ENCODE peak calls at places on chromosome 1, in ten cellular contexts. K is right atrium auricular region, Z is colonic mucosa, R is IMR-90, E is mammary epithelial cell, O is uterus, C is PC-3, X is keratinocyte, N is body of pancreas, Y is ovary. L is an unnamed sample.

GRCh38 chr1:1210726-1211540 is 3.0 kb downstream of the TNFRSF4 start:
- DNase-seq in R (no peak), O (no peak), X (no peak), N (no peak), E (no peak), Y (no peak), C (no peak), K (no peak), Z (no peak), L (no peak)

GRCh38 chr1:39639333-39640130 is at the start of gene HEYL:
- DNase-seq in N (peak), K (peak), X (no peak), C (no peak), Y (peak), O (peak), Z (peak), R (peak), E (no peak), L (no peak)

GRCh38 chr1:7554343-7555270 is 216.5 kb upstream of the VAMP3 start:
- DNase-seq in O (no peak), K (no peak), Z (no peak), Y (no peak), N (no peak), X (no peak), E (no peak), R (no peak), C (no peak), L (no peak)

GRCh38 chr1:221706862-221707582 is 34.9 kb downstream of the DUSP10 start:
- DNase-seq in E (no peak), N (no peak), Z (no peak), C (no peak), R (no peak), K (no peak), Y (no peak), X (no peak), O (peak), L (no peak)

GRCh38 chr1:51621161-51621560 is 4.3 kb downstream of the OSBPL9 start:
- DNase-seq in Z (no peak), C (no peak), Y (no peak), X (no peak), R (no peak), K (no peak), N (no peak), E (no peak), O (no peak), L (no peak)

GRCh38 chr1:173048629-173049326 is 2.0 kb downstream of the TNFSF18 start:
- DNase-seq in C (peak), O (no peak), R (peak), N (no peak), Y (no peak), E (peak), Z (no peak), K (no peak), X (no peak), L (no peak)

GRCh38 chr1:207797229-207797973 is 45.5 kb downstream of the CD46 start:
- DNase-seq in C (peak), X (peak), Y (peak), K (peak), E (peak), R (peak), Z (peak), O (peak), N (peak), L (no peak)

GRCh38 chr1:157882560-157882959 is 41.0 kb upstream of the CD5L start:
- DNase-seq in X (no peak), E (no peak), O (no peak), N (peak), K (no peak), Y (no peak), R (no peak), C (no peak), Z (no peak), L (no peak)

GRCh38 chr1:54649130-54649898 is 7.7 kb downstream of the MROH7 start:
- DNase-seq in O (no peak), Y (no peak), R (no peak), E (no peak), X (no peak), K (no peak), C (no peak), N (no peak), Z (peak), L (peak)

GRCh38 chr1:78839704-78840277 is 166.7 kb downstream of the ADGRL4 start:
- DNase-seq in R (peak), Z (peak), K (no peak), N (peak), O (no peak), X (no peak), Y (no peak), E (peak), C (peak), L (no peak)

GRCh38 chr1:72547412-72547811 is 265.1 kb upstream of the NEGR1 start:
- DNase-seq in E (no peak), N (no peak), K (no peak), X (no peak), R (no peak), C (no peak), O (no peak), Y (no peak), Z (no peak), L (no peak)

GRCh38 chr1:208654241-208654640 is 410.1 kb upstream of the PLXNA2 start:
- DNase-seq in E (peak), O (no peak), X (peak), Z (peak), Y (no peak), N (peak), K (no peak), R (no peak), C (peak), L (no peak)

GRCh38 chr1:72670902-72671301 is 388.6 kb upstream of the NEGR1 start:
- DNase-seq in K (no peak), C (no peak), Z (no peak), N (no peak), R (no peak), O (no peak), Y (no peak), X (no peak), E (no peak), L (no peak)

GRCh38 chr1:53249706-53250105 is 11.4 kb upstream of the MAGOH start:
- DNase-seq in Y (no peak), K (no peak), Z (no peak), E (no peak), O (no peak), R (no peak), N (peak), C (no peak), X (no peak), L (no peak)

GRCh38 chr1:6171546-6172124 is 8.5 kb downstream of the CHD5 start:
- DNase-seq in K (no peak), R (no peak), N (no peak), Z (no peak), O (no peak), X (no peak), Y (no peak), E (no peak), C (peak), L (no peak)

GRCh38 chr1:98323396-98323795 is 338.1 kb upstream of the SNX7 start:
- DNase-seq in E (peak), Z (no peak), Y (no peak), K (no peak), C (peak), R (peak), X (peak), O (no peak), N (peak), L (no peak)

GRCh38 chr1:25905680-25906643 is at the start of gene STMN1:
- DNase-seq in R (peak), K (peak), O (peak), E (peak), X (no peak), Y (peak), N (peak), C (peak), Z (peak), L (no peak)

GRCh38 chr1:240074422-240074821 is 17.3 kb upstream of the FMN2 start:
- DNase-seq in Z (no peak), Y (no peak), O (no peak), K (no peak), C (no peak), X (no peak), N (no peak), R (no peak), E (no peak), L (no peak)

GRCh38 chr1:19309123-19309813 is 2.7 kb downstream of the AKR7A2 start:
- DNase-seq in C (peak), X (no peak), K (no peak), Y (no peak), N (no peak), Z (no peak), E (peak), O (no peak), R (peak), L (peak)

GRCh38 chr1:169200319-169200718 is 93.8 kb downstream of the ATP1B1 start:
- DNase-seq in C (no peak), N (no peak), O (no peak), Z (no peak), X (no peak), E (no peak), R (no peak), Y (no peak), K (no peak), L (no peak)

GRCh38 chr1:6157528-6158174 is 22.5 kb downstream of the CHD5 start:
- DNase-seq in E (peak), X (peak), Z (peak), N (no peak), O (no peak), Y (no peak), R (peak), C (peak), K (no peak), L (no peak)

GRCh38 chr1:207002731-207003146 is 29.8 kb downstream of the C1orf116 start:
- DNase-seq in N (peak), O (no peak), Z (no peak), K (no peak), X (no peak), C (peak), Y (no peak), R (peak), E (peak), L (peak)

GRCh38 chr1:6205849-6206845 is at the start of gene RNF207:
- DNase-seq in O (peak), E (peak), R (peak), C (peak), N (peak), K (no peak), X (no peak), Z (peak), Y (peak), L (no peak)

GRCh38 chr1:50271968-50272578 is 151.2 kb downstream of the DMRTA2 start:
- DNase-seq in E (peak), X (no peak), Y (no peak), Z (peak), O (no peak), C (peak), N (peak), R (no peak), K (no peak), L (no peak)

GRCh38 chr1:76425843-76426145 is 351.2 kb downstream of the ST6GALNAC3 start:
- DNase-seq in X (no peak), Z (no peak), Y (no peak), O (no peak), E (peak), K (no peak), N (no peak), R (peak), C (peak), L (no peak)

GRCh38 chr1:225915538-225915991 is 8.5 kb downstream of the PYCR2 start:
- DNase-seq in E (no peak), X (no peak), N (no peak), C (no peak), O (no peak), Z (no peak), Y (no peak), K (no peak), R (no peak), L (no peak)

GRCh38 chr1:198030682-198031081 is 113.5 kb downstream of the LHX9 start:
- DNase-seq in Z (no peak), E (no peak), R (peak), Y (no peak), K (no peak), N (peak), O (no peak), C (no peak), X (no peak), L (no peak)

GRCh38 chr1:6083801-6084467 is 38.2 kb downstream of the KCNAB2 start:
- DNase-seq in Y (no peak), R (peak), E (no peak), Z (no peak), X (no peak), O (no peak), C (no peak), K (no peak), N (no peak), L (no peak)

GRCh38 chr1:111656093-111657017 is 36.8 kb downstream of the RAP1A start:
- DNase-seq in Y (no peak), R (peak), X (no peak), O (peak), N (peak), K (no peak), Z (peak), E (peak), C (peak), L (no peak)

GRCh38 chr1:227937531-227938145 is 10.1 kb downstream of the WNT9A start:
- DNase-seq in Y (peak), R (no peak), N (no peak), X (no peak), E (no peak), Z (no peak), C (no peak), O (no peak), K (no peak), L (no peak)

GRCh38 chr1:234230414-234230862 is 142.8 kb upstream of the COA6 start:
- DNase-seq in O (no peak), R (no peak), K (no peak), X (no peak), E (no peak), Y (no peak), N (no peak), C (no peak), Z (no peak), L (no peak)

GRCh38 chr1:230891413-230891812 is 23.1 kb upstream of the C1orf198 start:
- DNase-seq in X (no peak), E (peak), Y (no peak), Z (no peak), O (no peak), N (no peak), K (no peak), R (no peak), C (peak), L (no peak)

GRCh38 chr1:36211841-36212240 is 12.4 kb upstream of the THRAP3 start:
- DNase-seq in X (no peak), C (no peak), Z (no peak), O (no peak), Y (no peak), N (no peak), R (no peak), K (no peak), E (no peak), L (no peak)
- H3K4me3 ChIP-seq in X (no peak), C (no peak), Z (no peak), O (no peak), Y (no peak), N (no peak), R (no peak), K (no peak), E (no peak), L (no peak)

GRCh38 chr1:32094721-32095521 is 12.9 kb upstream of the KPNA6 start:
- DNase-seq in N (peak), Z (peak), E (no peak), X (no peak), O (no peak), R (no peak), K (no peak), C (peak), Y (no peak), L (no peak)

GRCh38 chr1:32091591-32091990 is 16.3 kb upstream of the KPNA6 start:
- DNase-seq in C (no peak), K (no peak), Z (no peak), E (no peak), X (no peak), Y (no peak), O (no peak), N (no peak), R (no peak), L (no peak)

DNA sequence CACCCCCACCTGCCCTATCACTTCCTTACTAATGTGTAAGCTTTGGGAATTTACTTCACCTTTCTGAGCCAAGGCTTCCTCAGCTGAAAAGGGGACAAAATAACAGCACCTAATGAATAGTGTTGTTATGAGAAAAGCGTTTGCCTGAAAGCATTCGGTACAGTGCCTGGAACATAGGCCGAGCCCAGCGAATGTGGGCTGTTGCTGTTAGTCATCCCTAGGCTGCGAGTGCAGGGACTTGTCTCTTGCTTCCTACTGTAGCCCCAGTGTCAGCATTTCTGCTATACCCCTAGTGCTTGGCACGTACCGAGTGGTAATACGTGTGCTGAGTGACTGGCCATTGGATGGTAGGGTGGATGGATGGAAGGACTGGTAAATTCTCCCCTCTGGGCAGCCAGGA is 16.7 kb upstream of the KPNA6 start:
- DNase-seq in X (no peak), E (no peak), R (no peak), Z (no peak), N (no peak), C (no peak), K (no peak), Y (no peak), O (no peak), L (no peak)
- H3K27ac ChIP-seq in X (no peak), E (no peak), R (no peak), Z (no peak), N (no peak), C (no peak), K (no peak), Y (no peak), O (no peak), L (no peak)

GRCh38 chr1:153032677-153033308 is 1.8 kb downstream of the SPRR1B start:
- DNase-seq in R (peak), K (no peak), Z (no peak), X (peak), C (peak), Y (no peak), O (no peak), N (peak), E (peak), L (no peak)
- TF ChIP-seq CTCF in R (peak), K (no peak), Z (no peak), X (peak), C (peak), Y (no peak), O (no peak), N (no peak), E (peak), L (no peak)

GRCh38 chr1:211378844-211379243 is 52.2 kb downstream of the TRAF5 start:
- DNase-seq in Y (no peak), O (no peak), X (no peak), C (peak), K (no peak), R (peak), E (peak), Z (no peak), N (no peak), L (no peak)
- H3K4me3 ChIP-seq in Y (no peak), O (no peak), X (no peak), C (no peak), K (no peak), R (no peak), E (no peak), Z (no peak), N (no peak), L (no peak)

GRCh38 chr1:16147615-16147926 is 8.3 kb downstream of the EPHA2 start:
- DNase-seq in Y (no peak), Z (no peak), O (no peak), C (no peak), E (no peak), K (no peak), N (no peak), X (no peak), R (no peak), L (no peak)

GRCh38 chr1:16146888-16147614 is 8.8 kb downstream of the EPHA2 start:
- DNase-seq in R (peak), K (no peak), C (peak), E (no peak), N (peak), X (no peak), Z (no peak), O (peak), Y (no peak), L (no peak)

GRCh38 chr1:16149146-16149545 is 6.7 kb downstream of the EPHA2 start:
- DNase-seq in Z (no peak), R (no peak), E (no peak), C (no peak), N (no peak), O (no peak), K (no peak), Y (no peak), X (no peak), L (no peak)

GRCh38 chr1:16149702-16150488 is 6.0 kb downstream of the EPHA2 start:
- DNase-seq in X (no peak), Z (no peak), N (no peak), O (no peak), C (no peak), Y (no peak), E (no peak), R (no peak), K (no peak), L (no peak)

DNA sequence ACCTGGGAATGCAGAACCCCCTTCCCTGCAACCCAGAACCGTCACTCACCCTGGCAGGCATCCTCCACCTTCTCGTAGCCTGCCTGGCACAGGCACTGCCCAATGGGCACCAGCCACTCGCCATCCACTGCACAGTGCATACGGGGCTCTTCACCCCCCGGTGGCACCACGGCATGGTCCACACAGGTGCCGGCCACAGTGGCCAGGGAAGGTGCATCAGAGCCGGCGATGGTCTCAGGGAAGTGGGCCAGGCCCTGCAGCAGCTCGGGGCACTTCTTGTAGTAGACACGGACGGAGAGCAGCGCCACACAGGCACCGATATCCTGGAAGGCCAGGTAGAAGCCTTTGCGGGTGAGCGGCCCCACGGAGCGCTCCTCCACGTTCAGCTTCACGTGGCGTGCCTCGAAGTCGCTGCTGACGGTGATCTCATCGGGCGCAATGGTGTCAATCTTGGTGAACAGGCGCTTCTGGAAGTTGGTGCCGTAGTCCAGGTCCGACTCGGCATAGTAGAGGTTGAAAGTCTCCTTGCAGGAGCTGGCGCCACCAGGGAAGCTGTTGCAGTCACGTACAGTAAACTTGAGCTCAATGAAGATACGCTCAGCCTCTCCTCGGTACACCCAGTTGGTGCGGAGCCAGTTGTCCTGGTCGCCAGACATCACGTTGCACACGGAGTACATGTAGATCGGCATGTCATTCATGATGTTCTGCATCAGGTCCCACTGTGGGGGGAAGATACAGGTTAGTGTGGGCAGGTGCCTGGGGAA is 7.4 kb downstream of the EPHA2 start:
- DNase-seq in O (no peak), C (no peak), Z (no peak), K (no peak), R (no peak), N (no peak), X (no peak), E (no peak), Y (no peak), L (no peak)
- H3K27ac ChIP-seq in O (no peak), C (no peak), Z (no peak), K (no peak), R (no peak), N (no peak), X (no peak), E (no peak), Y (no peak), L (no peak)

GRCh38 chr1:192462630-192463029 is 112.9 kb upstream of the RGS1 start:
- DNase-seq in Z (no peak), N (no peak), R (no peak), C (no peak), Y (no peak), X (no peak), E (no peak), O (no peak), K (no peak), L (no peak)
- TF ChIP-seq CTCF in Z (no peak), N (no peak), R (no peak), C (no peak), Y (no peak), X (no peak), E (no peak), O (no peak), K (no peak), L (no peak)